ENCODE peak calls at places on chromosomes 7 and 10, in four cellular contexts. R, V, Y and Q are unnamed samples.

GRCh38 chr10:3271385-3272115 is 99.0 kb upstream of the PITRM1 start:
- DNase-seq in Y (no peak), R (no peak), V (no peak), Q (no peak)

GRCh38 chr7:30348083-30348560 is 63.7 kb downstream of the ZNRF2 start:
- DNase-seq in R (peak), V (no peak), Y (peak), Q (no peak)

GRCh38 chr7:117603627-117604026 is 123.8 kb downstream of the CFTR start:
- DNase-seq in R (no peak), Y (no peak), V (no peak), Q (no peak)

GRCh38 chr10:75352650-75353049 is 48.9 kb downstream of the ZNF503 start:
- DNase-seq in Y (peak), V (no peak), R (no peak), Q (no peak)

GRCh38 chr7:97187067-97187466 is 69.6 kb downstream of the SDHAF3 start:
- DNase-seq in R (peak), Y (no peak), V (no peak), Q (no peak)

GRCh38 chr10:122475130-122475529 is 13.8 kb downstream of the HTRA1 start:
- DNase-seq in Y (no peak), R (no peak), V (no peak), Q (no peak)

GRCh38 chr7:147861058-147861716 is 729.4 kb upstream of the C7orf33 start:
- DNase-seq in R (no peak), V (no peak), Y (no peak), Q (no peak)

GRCh38 chr7:16491148-16491547 is 25.6 kb upstream of the SOSTDC1 start:
- DNase-seq in R (no peak), Y (peak), V (no peak), Q (no peak)

GRCh38 chr10:52599586-52600200 is 172.9 kb downstream of the MBL2 start:
- DNase-seq in V (no peak), Y (no peak), R (no peak), Q (no peak)

GRCh38 chr7:45971171-45971570 is 50.1 kb upstream of the IGFBP3 start:
- DNase-seq in V (no peak), R (no peak), Y (no peak), Q (no peak)

GRCh38 chr10:132461683-132462231 is 64.8 kb downstream of the PWWP2B start:
- DNase-seq in Y (no peak), V (no peak), R (no peak), Q (no peak)

GRCh38 chr7:105896407-105896842 is 20.0 kb upstream of the ATXN7L1 start:
- DNase-seq in V (no peak), R (no peak), Y (no peak), Q (no peak)

GRCh38 chr7:5214236-5214635 is 24.2 kb downstream of the WIPI2 start:
- DNase-seq in R (no peak), Y (no peak), V (no peak), Q (no peak)

GRCh38 chr10:90718185-90718584 is 139.7 kb downstream of the HTR7 start:
- DNase-seq in V (no peak), R (no peak), Y (no peak), Q (no peak)

GRCh38 chr10:133261726-133262325 is 14.8 kb downstream of the ADAM8 start:
- DNase-seq in Y (no peak), V (peak), R (peak), Q (peak)

GRCh38 chr10:69348824-69349541 is 67.7 kb downstream of the TACR2 start:
- DNase-seq in Y (no peak), V (no peak), R (no peak), Q (no peak)

GRCh38 chr10:101244321-101245050 is 15.2 kb upstream of the LBX1 start:
- DNase-seq in R (no peak), Y (no peak), V (no peak), Q (no peak)

GRCh38 chr10:76051007-76051936 is 619.8 kb downstream of the LRMDA start:
- DNase-seq in R (no peak), Y (peak), V (no peak), Q (no peak)

GRCh38 chr7:5678295-5679046 is 103.0 kb downstream of the RNF216 start:
- DNase-seq in R (no peak), Y (no peak), V (no peak), Q (no peak)

GRCh38 chr7:157615101-157615817 is 278.5 kb downstream of the DNAJB6 start:
- DNase-seq in V (peak), R (no peak), Y (no peak), Q (no peak)

GRCh38 chr7:7190142-7190541 is 7.8 kb downstream of the C1GALT1 start:
- DNase-seq in Y (no peak), R (peak), V (no peak), Q (no peak)

GRCh38 chr10:124367414-124367813 is 51.3 kb downstream of the OAT start:
- DNase-seq in V (no peak), R (no peak), Y (no peak), Q (no peak)

GRCh38 chr7:106119719-106120118 is 7.6 kb upstream of the SYPL1 start:
- DNase-seq in V (no peak), R (no peak), Y (no peak), Q (no peak)

GRCh38 chr7:34823650-34824258 is 165.7 kb downstream of the NPSR1 start:
- DNase-seq in R (peak), Y (peak), V (peak), Q (peak)

GRCh38 chr7:24910551-24911212 is 69.3 kb downstream of the OSBPL3 start:
- DNase-seq in R (no peak), Y (no peak), V (no peak), Q (no peak)

GRCh38 chr10:97736403-97736901 is 476 bp upstream of the ZFYVE27 start:
- DNase-seq in R (no peak), Y (no peak), V (no peak), Q (no peak)

GRCh38 chr7:23261843-23262452 is 15.4 kb downstream of the GPNMB start:
- DNase-seq in Y (peak), V (peak), R (peak), Q (peak)

GRCh38 chr10:18400911-18401260 is 250.5 kb downstream of the NSUN6 start:
- DNase-seq in R (no peak), Y (no peak), V (peak), Q (peak)

GRCh38 chr10:131205556-131205955 is 106.0 kb downstream of the TCERG1L start:
- DNase-seq in R (no peak), V (no peak), Y (no peak), Q (no peak)
- TF ChIP-seq ELF4 in R (no peak), V (no peak), Y (no peak), Q (no peak)

DNA sequence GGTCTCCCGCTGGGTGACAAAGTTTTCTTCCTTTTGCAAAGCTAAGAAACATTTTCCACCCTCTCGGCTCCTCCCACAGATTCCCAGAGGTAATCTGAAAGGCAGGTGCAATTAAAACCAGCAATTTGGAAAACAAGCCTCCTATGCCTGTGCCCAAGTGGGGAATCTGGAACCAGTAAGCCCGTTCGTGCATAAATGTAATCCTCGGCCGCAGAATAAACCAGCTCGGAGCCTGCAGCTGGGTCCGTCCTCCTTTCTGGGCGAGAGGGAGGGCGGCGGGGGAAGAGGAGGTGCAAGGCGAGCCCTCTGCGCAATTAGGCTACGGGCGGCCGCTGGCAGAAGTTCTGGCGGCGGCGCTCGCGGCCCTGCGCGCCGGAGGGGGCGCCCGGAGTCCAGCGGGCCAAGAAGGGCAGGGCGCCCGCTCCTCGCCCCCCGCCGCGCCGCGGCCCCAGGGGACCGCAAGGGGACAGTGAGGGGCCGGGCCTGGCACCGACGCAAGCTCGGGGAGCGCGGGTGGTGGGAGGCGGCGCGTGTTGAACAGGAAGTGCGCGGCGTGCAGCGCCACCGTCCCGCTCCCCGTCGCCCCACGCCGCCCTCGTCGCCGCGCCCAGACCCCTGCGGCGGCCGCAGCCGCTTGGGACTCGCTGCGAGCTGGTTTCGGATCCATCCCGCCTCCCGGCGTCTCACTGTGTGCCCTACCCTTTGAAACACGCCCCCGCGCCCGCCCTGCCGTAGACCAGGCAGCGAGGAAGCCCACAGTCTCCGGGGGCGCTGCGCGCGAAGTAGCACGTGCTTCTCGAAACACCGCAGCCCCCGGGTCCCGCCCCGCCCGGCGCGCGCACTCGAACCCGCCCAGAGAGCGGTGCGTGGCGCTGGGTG is at the start of gene PRKAG2:
- DNase-seq in R (no peak), Y (no peak), V (peak), Q (peak)
- TF ChIP-seq ELF4 in R (no peak), Y (no peak), V (no peak), Q (no peak)

GRCh38 chr7:131773413-131773812 is 217.0 kb upstream of the PODXL start:
- DNase-seq in Y (no peak), R (no peak), V (no peak), Q (no peak)
- TF ChIP-seq ELF4 in Y (no peak), R (no peak), V (no peak), Q (no peak)

GRCh38 chr10:62249974-62250373 is 18.7 kb downstream of the RTKN2 start:
- DNase-seq in V (no peak), Y (no peak), R (no peak), Q (no peak)

GRCh38 chr10:62253704-62254103 is 14.9 kb downstream of the RTKN2 start:
- DNase-seq in V (no peak), Y (no peak), R (no peak), Q (no peak)

GRCh38 chr10:62252051-62252450 is 16.6 kb downstream of the RTKN2 start:
- DNase-seq in V (no peak), R (no peak), Y (no peak), Q (no peak)

GRCh38 chr10:62248465-62248864 is 20.2 kb downstream of the RTKN2 start:
- DNase-seq in V (no peak), R (no peak), Y (no peak), Q (no peak)

GRCh38 chr10:62250594-62251198 is 17.9 kb downstream of the RTKN2 start:
- DNase-seq in R (no peak), V (no peak), Y (peak), Q (no peak)
- TF ChIP-seq ELF4 in R (no peak), V (no peak), Y (no peak), Q (no peak)

DNA sequence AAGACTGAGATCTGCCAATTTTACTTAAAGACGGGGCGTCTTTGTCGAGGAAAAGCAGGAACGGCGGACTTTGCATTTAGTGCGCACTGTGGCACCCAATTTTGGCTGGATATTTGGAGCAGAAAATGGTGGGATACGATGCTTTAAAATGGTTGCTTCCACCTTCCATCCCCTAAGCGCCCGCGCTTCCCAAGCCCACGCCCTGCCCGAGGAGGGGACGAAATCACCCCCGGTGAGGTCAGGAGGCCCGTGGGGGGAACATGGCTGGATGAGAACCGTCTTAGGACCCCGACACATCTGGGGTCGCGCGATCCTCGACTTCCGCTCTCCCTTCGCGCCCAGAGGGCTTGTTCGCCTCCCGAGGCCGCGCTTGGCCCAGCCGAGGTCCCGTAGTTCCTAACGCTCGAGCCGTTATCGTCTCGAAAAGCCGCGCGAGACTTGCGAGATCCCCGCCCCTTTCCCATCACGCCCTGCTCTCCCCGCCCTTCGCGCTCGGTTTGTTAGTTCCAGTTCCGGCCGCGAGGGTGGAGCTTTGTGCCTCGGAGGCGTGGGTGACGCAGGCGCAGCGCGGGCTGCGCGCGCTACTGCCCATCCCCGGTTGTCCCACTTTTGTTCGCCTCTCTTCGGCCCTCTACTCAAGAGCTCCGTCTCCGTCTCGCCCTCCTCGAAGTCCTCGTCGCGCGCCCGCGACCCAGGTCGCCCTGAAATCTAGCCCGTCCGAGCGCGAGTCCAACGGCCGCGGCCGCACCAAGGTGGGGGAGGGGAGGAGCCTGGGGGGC is at the start of gene SRRT:
- DNase-seq in R (peak), V (peak), Y (peak), Q (peak)
- TF ChIP-seq ELF4 in R (peak), V (no peak), Y (no peak), Q (peak)

DNA sequence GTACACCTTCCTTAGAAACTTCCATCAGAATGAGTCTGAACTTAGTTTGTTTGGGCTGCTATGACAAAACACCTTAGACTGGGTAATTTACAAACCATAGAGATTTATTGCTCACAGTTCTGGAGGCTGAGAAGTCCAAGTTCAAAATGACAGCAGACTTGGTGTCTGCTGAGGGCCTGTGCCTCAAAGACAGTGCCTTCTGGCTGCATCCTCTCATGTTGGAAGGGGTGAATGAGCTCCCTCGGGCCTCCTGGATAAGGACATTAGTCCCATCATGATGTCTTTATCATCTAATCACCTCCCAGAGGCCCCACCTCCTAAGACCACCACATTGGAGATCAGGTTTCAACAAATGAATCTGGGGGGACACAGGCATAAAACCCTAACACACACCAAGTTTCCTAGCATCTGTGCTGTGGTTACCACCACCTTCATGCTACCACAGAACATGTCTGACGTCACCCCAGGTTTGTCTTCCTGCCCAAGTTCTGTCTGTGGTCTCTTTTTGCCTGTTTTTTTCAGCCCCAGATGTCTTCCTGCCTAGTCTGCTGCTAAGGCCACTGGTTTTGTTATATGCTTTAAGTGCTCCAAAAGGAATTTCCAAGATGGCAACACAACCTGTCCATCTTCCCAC is 150.9 kb upstream of the COBL start:
- DNase-seq in V (no peak), Y (no peak), R (no peak), Q (no peak)
- TF ChIP-seq ELF4 in V (no peak), Y (no peak), R (no peak), Q (no peak)

GRCh38 chr7:27462575-27463270 is 200.0 kb downstream of the HIBADH start:
- DNase-seq in V (no peak), R (no peak), Y (no peak), Q (no peak)
- TF ChIP-seq ELF4 in V (no peak), R (no peak), Y (no peak), Q (no peak)

DNA sequence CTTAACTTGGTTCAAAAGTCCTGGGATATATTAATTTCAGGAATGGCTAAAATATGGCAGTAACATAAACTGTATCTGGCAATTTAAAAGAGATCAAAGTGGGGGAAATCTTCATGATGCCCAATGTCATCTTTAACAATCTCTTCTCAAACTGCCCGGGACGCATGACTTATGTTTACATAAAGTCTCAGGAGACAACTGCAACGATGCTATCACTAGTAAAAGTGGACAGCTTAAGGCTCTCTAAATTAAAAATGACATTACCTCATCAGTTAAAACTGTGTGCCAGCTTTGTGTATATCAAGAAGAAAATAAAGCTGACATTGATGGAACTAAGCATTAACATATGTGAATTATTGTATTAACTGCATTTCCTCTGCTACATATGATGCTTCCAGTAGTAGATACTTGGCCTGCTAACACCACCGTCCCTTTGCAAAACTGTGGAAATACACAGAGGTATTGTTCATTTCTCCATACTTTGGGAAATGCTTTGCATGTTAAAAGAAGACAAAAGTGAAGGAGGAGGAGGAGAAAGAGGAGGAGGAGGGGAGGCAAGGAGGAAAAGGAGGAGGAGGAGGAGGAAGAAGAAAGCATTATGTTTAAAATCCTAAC is 62.4 kb downstream of the NRP1 start:
- DNase-seq in R (no peak), Y (no peak), V (no peak), Q (no peak)
- TF ChIP-seq ELF4 in R (no peak), Y (no peak), V (no peak), Q (no peak)